ENCODE peak calls at places on chromosomes 13 and 19, in seven cellular contexts. X is stimulated activated CD4-positive, alpha-beta T cell treated with anti-CD3 and anti-CD28 coated beads, Interleukin-4, amount 100 ng/mL, for 4 hours; Q is T-helper 1 cell; L is AG04450; S is COR-L47; E is CD4-positive, alpha-beta T cell; C is CD4-positive, alpha-beta memory T cell. H is an unnamed sample.

GRCh38 chr13:98508280-98509074 is 68.4 kb downstream of the STK24 start:
- DNase-seq in X (no peak), Q (no peak), L (peak), S (no peak), E (no peak), C (no peak), H (peak)

GRCh38 chr13:100356889-100357288 is 231.7 kb downstream of the GGACT start:
- DNase-seq in X (no peak), Q (no peak), L (no peak), S (no peak), E (no peak), C (no peak), H (no peak)

GRCh38 chr13:31322025-31322424 is 122.2 kb downstream of the B3GLCT start:
- DNase-seq in X (no peak), Q (no peak), L (no peak), S (no peak), E (no peak), C (no peak), H (no peak)

GRCh38 chr13:110575322-110576069 is 14.0 kb upstream of the RAB20 start:
- DNase-seq in X (no peak), Q (peak), L (no peak), S (no peak), E (no peak), C (no peak), H (no peak)

GRCh38 chr13:98706446-98707110 is 45.9 kb downstream of the SLC15A1 start:
- DNase-seq in X (no peak), Q (no peak), L (no peak), S (no peak), E (no peak), C (no peak), H (no peak)

GRCh38 chr19:19463348-19464117 is 51.8 kb downstream of the TSSK6 start:
- DNase-seq in X (no peak), Q (no peak), L (no peak), S (no peak), E (no peak), C (no peak), H (no peak)

GRCh38 chr13:77979721-77980377 is 61.2 kb upstream of the EDNRB start:
- DNase-seq in X (no peak), Q (no peak), L (no peak), S (no peak), E (no peak), C (no peak), H (no peak)

GRCh38 chr13:32676242-32676641 is 90.0 kb downstream of the PDS5B start:
- DNase-seq in X (no peak), Q (no peak), L (no peak), S (no peak), E (no peak), C (no peak), H (no peak)

GRCh38 chr19:50759886-50760285 is 10.4 kb upstream of the GPR32 start:
- DNase-seq in X (no peak), Q (peak), L (no peak), S (no peak), E (no peak), C (no peak), H (no peak)

GRCh38 chr13:40536443-40537113 is 129.9 kb downstream of the FOXO1 start:
- DNase-seq in X (no peak), Q (no peak), L (no peak), S (no peak), E (no peak), C (no peak), H (no peak)

GRCh38 chr13:45224181-45224580 is 23.3 kb upstream of the KCTD4 start:
- DNase-seq in X (no peak), Q (no peak), L (no peak), S (no peak), E (no peak), C (no peak), H (no peak)

GRCh38 chr13:50267917-50268316 is 252.7 kb downstream of the KCNRG start:
- DNase-seq in X (no peak), Q (no peak), L (no peak), S (no peak), E (no peak), C (no peak), H (no peak)

GRCh38 chr19:33403973-33404304 is 30.4 kb downstream of the CEBPG start:
- DNase-seq in X (no peak), Q (no peak), L (no peak), S (no peak), E (no peak), C (no peak), H (no peak)